ENCODE peak calls at places on chromosomes 6 and 20, in seven cellular contexts. One of them, this sample, is unnamed.

GRCh38 chr6:158086054-158086705 is 81.9 kb downstream of the SERAC1 start:
- DNase-seq in left colon: no peak
- DNase-seq in GM03348: peak; percentile 88
- DNase-seq in HTR-8/SVneo: no peak
- DNase-seq in cardiac fibroblast: peak; percentile 21
- DNase-seq in NCI-H1105: no peak
- DNase-seq in gastrocnemius medialis: no peak
- DNase-seq in this sample: no peak

GRCh38 chr20:12575352-12576095 is 433.2 kb upstream of the SPTLC3 start:
- DNase-seq in left colon: peak; percentile 47
- DNase-seq in GM03348: no peak
- DNase-seq in HTR-8/SVneo: no peak
- DNase-seq in cardiac fibroblast: peak; percentile 19
- DNase-seq in NCI-H1105: no peak
- DNase-seq in gastrocnemius medialis: peak; percentile 30
- DNase-seq in this sample: no peak

GRCh38 chr6:52995913-52996685 is 1.0 kb upstream of the GSTA4 start:
- DNase-seq in left colon: peak; percentile 36
- DNase-seq in GM03348: no peak
- DNase-seq in HTR-8/SVneo: no peak
- DNase-seq in cardiac fibroblast: peak; percentile 87
- DNase-seq in NCI-H1105: no peak
- DNase-seq in gastrocnemius medialis: no peak
- DNase-seq in this sample: peak; percentile 41

GRCh38 chr6:111559193-111560097 is 46.2 kb downstream of the TRAF3IP2 start:
- DNase-seq in left colon: no peak
- DNase-seq in GM03348: peak; percentile 52
- DNase-seq in HTR-8/SVneo: no peak
- DNase-seq in cardiac fibroblast: peak; percentile 90
- DNase-seq in NCI-H1105: no peak
- DNase-seq in gastrocnemius medialis: no peak
- DNase-seq in this sample: peak; percentile 76

GRCh38 chr6:49284134-49284533 is 178.9 kb downstream of the MMUT start:
- DNase-seq in left colon: no peak
- DNase-seq in GM03348: no peak
- DNase-seq in HTR-8/SVneo: no peak
- DNase-seq in cardiac fibroblast: no peak
- DNase-seq in NCI-H1105: peak; percentile 82
- DNase-seq in gastrocnemius medialis: no peak
- DNase-seq in this sample: no peak

GRCh38 chr20:63911171-63911570 is 16.2 kb downstream of the DNAJC5 start:
- DNase-seq in left colon: peak; percentile 73
- DNase-seq in GM03348: peak; percentile 69
- DNase-seq in HTR-8/SVneo: no peak
- DNase-seq in cardiac fibroblast: peak; percentile 31
- DNase-seq in NCI-H1105: no peak
- DNase-seq in gastrocnemius medialis: peak; percentile 16
- DNase-seq in this sample: no peak

GRCh38 chr6:128139519-128139918 is 238.7 kb upstream of the THEMIS start:
- DNase-seq in left colon: no peak
- DNase-seq in GM03348: peak; percentile 6
- DNase-seq in HTR-8/SVneo: no peak
- DNase-seq in cardiac fibroblast: peak; percentile 45
- DNase-seq in NCI-H1105: no peak
- DNase-seq in gastrocnemius medialis: no peak
- DNase-seq in this sample: no peak

GRCh38 chr6:74455786-74456185 is 750.1 kb downstream of the COL12A1 start:
- DNase-seq in left colon: no peak
- DNase-seq in GM03348: no peak
- DNase-seq in HTR-8/SVneo: no peak
- DNase-seq in cardiac fibroblast: no peak
- DNase-seq in NCI-H1105: no peak
- DNase-seq in gastrocnemius medialis: no peak
- DNase-seq in this sample: no peak

GRCh38 chr6:166365221-166365620 is 17.5 kb downstream of the MPC1 start:
- DNase-seq in left colon: no peak
- DNase-seq in GM03348: peak; percentile 59
- DNase-seq in HTR-8/SVneo: no peak
- DNase-seq in cardiac fibroblast: peak; percentile 60
- DNase-seq in NCI-H1105: no peak
- DNase-seq in gastrocnemius medialis: peak; percentile 19
- DNase-seq in this sample: no peak